ENCODE peak calls at places on chromosomes 6 and 20, in six cellular contexts. W is prostate gland, J is OCI-LY7, C is HCT116, F is mucosa of descending colon, R is IMR-90. O is an unnamed sample.
A peak's percentile ranks its signal among the peaks of the same experiment; 100 is the strongest.

GRCh38 chr6:120005292-120005976 is 655.9 kb upstream of the MAN1A1 start:
- DNase-seq in W (no peak), J (no peak), C (no peak), F (no peak), R (no peak), O (no peak)

GRCh38 chr20:51456511-51457280 is 85.8 kb downstream of the NFATC2 start:
- DNase-seq in W (peak; percentile 94), J (no peak), C (peak; percentile 88), F (peak; percentile 89), R (peak; percentile 95), O (peak; percentile 99)

GRCh38 chr6:111129003-111129402 is 41.7 kb downstream of the SLC16A10 start:
- DNase-seq in W (no peak), J (no peak), C (no peak), F (no peak), R (no peak), O (peak; percentile 87)

GRCh38 chr6:89433637-89434499 is 916 bp downstream of the ANKRD6 start:
- DNase-seq in W (peak; percentile 17), J (peak; percentile 44), C (no peak), F (peak; percentile 53), R (no peak), O (peak; percentile 71)

GRCh38 chr6:42224222-42225042 is 6.8 kb upstream of the MRPS10 start:
- DNase-seq in W (no peak), J (no peak), C (peak; percentile 97), F (no peak), R (peak; percentile 97), O (no peak)

GRCh38 chr6:22621028-22621427 is 51.7 kb downstream of the HDGFL1 start:
- DNase-seq in W (no peak), J (no peak), C (no peak), F (no peak), R (no peak), O (no peak)

GRCh38 chr6:99165838-99166237 is 183.6 kb downstream of the FAXC start:
- DNase-seq in W (no peak), J (no peak), C (no peak), F (no peak), R (no peak), O (no peak)

GRCh38 chr6:138590796-138591709 is 91.8 kb upstream of the NHSL1 start:
- DNase-seq in W (peak; percentile 46), J (peak; percentile 71), C (peak; percentile 64), F (no peak), R (peak; percentile 79), O (peak; percentile 57)

GRCh38 chr6:113570176-113570575 is 287.0 kb upstream of the MARCKS start:
- DNase-seq in W (no peak), J (no peak), C (no peak), F (no peak), R (no peak), O (no peak)

GRCh38 chr6:150267686-150268561 is 100.9 kb upstream of the IYD start:
- DNase-seq in W (peak; percentile 68), J (no peak), C (no peak), F (no peak), R (peak; percentile 88), O (no peak)

GRCh38 chr6:73152556-73152955 is 72.7 kb downstream of the KHDC1L start:
- DNase-seq in W (no peak), J (no peak), C (no peak), F (no peak), R (no peak), O (no peak)

GRCh38 chr20:54727490-54727889 is 252.1 kb downstream of the DOK5 start:
- DNase-seq in W (no peak), J (no peak), C (no peak), F (no peak), R (no peak), O (no peak)

GRCh38 chr6:75619230-75619899 is 17.7 kb downstream of the SENP6 start:
- DNase-seq in W (no peak), J (no peak), C (no peak), F (no peak), R (peak; percentile 22), O (no peak)
- H3K4me1 ChIP-seq in W (peaks cover 9% of the 10 kb centered on the region), J (no peaks in the 10 kb centered on the region), C (peaks cover 2% of the 10 kb centered on the region), F (peaks cover 34% of the 10 kb centered on the region), R (peaks cover 7% of the 10 kb centered on the region), O (peaks cover 21% of the 10 kb centered on the region)

GRCh38 chr20:63737940-63738686 is 1.5 kb upstream of the SLC2A4RG start:
- DNase-seq in W (no peak), J (peak; percentile 37), C (no peak), F (peak; percentile 78), R (no peak), O (peak; percentile 23)
- H3K36me3 ChIP-seq in W (peaks cover 4% of the 10 kb centered on the region), J (peaks cover 57% of the 10 kb centered on the region), C (peaks cover 3% of the 10 kb centered on the region), F (no peaks in the 10 kb centered on the region), R (peaks cover 43% of the 10 kb centered on the region), O (peaks cover 33% of the 10 kb centered on the region)

DNA sequence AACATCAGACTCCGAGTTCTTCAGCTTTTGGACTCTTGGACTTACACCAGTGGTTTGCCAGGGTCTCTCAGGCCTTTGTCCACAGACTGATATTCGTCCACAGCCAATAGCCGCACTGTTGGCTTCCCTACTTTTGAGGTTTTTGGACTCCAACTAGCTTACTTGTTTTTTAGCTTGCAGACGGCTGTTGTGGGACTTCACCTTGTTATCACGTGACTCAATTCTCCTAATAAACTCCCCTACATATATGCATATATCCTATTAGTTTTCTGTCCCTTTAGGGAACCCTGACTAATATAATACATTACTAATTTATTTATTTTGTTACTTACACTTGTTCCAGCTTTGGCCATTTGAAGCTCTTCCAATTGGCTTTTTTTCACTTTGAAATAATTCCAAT is 311.3 kb downstream of the BMP2 start:
- DNase-seq in W (no peak), J (no peak), C (no peak), F (no peak), R (no peak), O (no peak)
- H3K4me3 ChIP-seq in W (no peak overlapping the region), J (no peak overlapping the region), C (no peak overlapping the region), F (no peak overlapping the region), R (no peak overlapping the region), O (no peak overlapping the region)

GRCh38 chr6:13026557-13026956 is 301.8 kb downstream of the TBC1D7 start:
- DNase-seq in W (no peak), J (no peak), C (no peak), F (no peak), R (no peak), O (peak; percentile 36)

GRCh38 chr6:13024616-13025015 is 303.7 kb downstream of the TBC1D7 start:
- DNase-seq in W (no peak), J (no peak), C (no peak), F (no peak), R (no peak), O (no peak)

GRCh38 chr6:13026100-13026499 is 302.2 kb downstream of the TBC1D7 start:
- DNase-seq in W (no peak), J (no peak), C (no peak), F (no peak), R (no peak), O (no peak)

GRCh38 chr6:13030421-13030820 is 297.9 kb downstream of the TBC1D7 start:
- DNase-seq in W (no peak), J (no peak), C (no peak), F (no peak), R (no peak), O (no peak)

GRCh38 chr6:13027200-13027599 is 301.1 kb downstream of the TBC1D7 start:
- DNase-seq in W (no peak), J (no peak), C (no peak), F (no peak), R (no peak), O (no peak)
- H3K4me1 ChIP-seq in W (no peaks in the 10 kb centered on the region), J (no peaks in the 10 kb centered on the region), C (no peaks in the 10 kb centered on the region), F (no peaks in the 10 kb centered on the region), R (no peaks in the 10 kb centered on the region), O (peaks cover 6% of the 10 kb centered on the region)

GRCh38 chr20:37207176-37207575 is 27.8 kb upstream of the MROH8 start:
- DNase-seq in W (no peak), J (no peak), C (no peak), F (no peak), R (no peak), O (no peak)

GRCh38 chr20:37201827-37202162 is 22.4 kb upstream of the MROH8 start:
- DNase-seq in W (no peak), J (no peak), C (no peak), F (no peak), R (no peak), O (no peak)

GRCh38 chr20:37204056-37204455 is 24.7 kb upstream of the MROH8 start:
- DNase-seq in W (no peak), J (no peak), C (no peak), F (no peak), R (no peak), O (no peak)

GRCh38 chr20:37202267-37202943 is 23.1 kb upstream of the MROH8 start:
- DNase-seq in W (peak; percentile 11), J (peak; percentile 32), C (peak; percentile 35), F (no peak), R (peak; percentile 98), O (peak; percentile 33)

DNA sequence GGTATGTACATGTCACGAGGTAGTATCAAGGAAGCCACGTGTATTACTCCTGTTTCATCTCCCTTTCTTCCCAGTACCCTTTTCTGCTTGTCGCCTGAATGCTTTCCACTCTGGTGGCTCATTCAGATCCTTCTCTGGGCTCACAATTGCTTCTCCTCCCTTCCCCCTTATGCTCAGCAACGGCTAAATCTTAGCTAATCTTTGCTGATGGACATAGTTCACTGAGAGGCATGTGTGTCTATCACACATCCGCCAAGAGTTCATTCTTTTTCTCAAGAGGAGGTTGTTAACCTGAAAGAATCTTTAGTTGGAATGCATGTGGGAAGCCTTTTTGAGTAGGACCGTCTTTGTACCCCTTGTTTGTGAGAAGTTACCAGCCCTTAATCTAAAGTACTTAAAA is 25.8 kb upstream of the MROH8 start:
- DNase-seq in W (no peak), J (no peak), C (no peak), F (no peak), R (no peak), O (no peak)
- H3K36me3 ChIP-seq in W (peaks cover 3% of the 10 kb centered on the region), J (peaks cover 99% of the 10 kb centered on the region), C (peaks cover 60% of the 10 kb centered on the region), F (no peaks in the 10 kb centered on the region), R (peaks cover 47% of the 10 kb centered on the region), O (peaks cover 59% of the 10 kb centered on the region)

GRCh38 chr6:9484686-9485085 is 930.2 kb downstream of the TFAP2A start:
- DNase-seq in W (no peak), J (no peak), C (no peak), F (no peak), R (peak; percentile 19), O (no peak)

GRCh38 chr6:9481292-9482029 is 933.4 kb downstream of the TFAP2A start:
- DNase-seq in W (no peak), J (no peak), C (peak; percentile 50), F (no peak), R (peak; percentile 79), O (no peak)

GRCh38 chr6:9484091-9484490 is 930.8 kb downstream of the TFAP2A start:
- DNase-seq in W (no peak), J (no peak), C (no peak), F (no peak), R (no peak), O (no peak)

GRCh38 chr6:9485992-9486391 is 928.9 kb downstream of the TFAP2A start:
- DNase-seq in W (no peak), J (no peak), C (no peak), F (no peak), R (no peak), O (no peak)

DNA sequence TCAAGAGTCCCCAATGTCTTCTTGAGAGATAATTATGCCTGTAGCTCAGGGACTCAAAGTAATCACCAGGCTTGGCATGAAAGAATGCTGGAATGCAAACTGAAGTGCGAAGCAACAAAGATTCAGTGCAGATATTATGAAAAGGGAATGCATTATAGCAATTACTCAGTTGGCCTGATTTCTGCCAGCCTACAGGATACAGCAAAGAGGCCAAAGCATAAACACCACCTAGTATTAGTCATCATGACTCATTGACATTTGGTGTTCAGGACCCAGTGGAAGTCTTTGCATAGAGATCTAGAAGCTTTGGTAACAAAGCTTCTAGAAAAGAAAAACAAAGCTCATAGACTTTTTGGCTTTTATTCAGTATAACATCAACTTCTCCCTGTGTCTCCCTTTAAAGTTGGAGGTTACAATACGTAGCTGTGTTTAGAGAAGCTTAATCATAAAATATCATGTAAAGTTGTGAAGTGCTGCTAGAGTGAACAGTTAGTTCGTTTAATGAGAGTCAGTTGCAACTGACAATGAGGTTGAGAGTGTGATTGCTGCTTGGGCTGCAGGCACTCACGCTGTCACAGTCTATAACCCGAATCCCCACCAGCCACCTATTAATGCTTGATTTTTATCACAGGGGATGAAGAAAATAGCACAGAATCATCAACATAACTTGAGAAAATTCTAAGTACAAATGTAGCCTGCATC is 932.7 kb downstream of the TFAP2A start:
- DNase-seq in W (no peak), J (no peak), C (peak; percentile 78), F (no peak), R (peak; percentile 96), O (no peak)
- H3K4me3 ChIP-seq in W (no peak overlapping the region), J (no peak overlapping the region), C (no peak overlapping the region), F (no peak overlapping the region), R (no peak overlapping the region), O (no peak overlapping the region)